ENCODE peak calls at places on chromosome 5, in ten cellular contexts. One of them, this sample, is unnamed.

GRCh38 chr5:149559712-149560111 is 8.5 kb upstream of the CSNK1A1 start:
- DNase-seq in prostate gland: no peak
- DNase-seq in heart right ventricle: no peak
- DNase-seq in H7: no peak
- DNase-seq in H1: no peak
- DNase-seq in AG04449: peak; percentile 58
- DNase-seq in AG04450: no peak
- DNase-seq in AG09309: peak; percentile 76
- DNase-seq in aorta: no peak
- DNase-seq in fibroblast of lung: peak; percentile 83
- DNase-seq in this sample: no peak

GRCh38 chr5:178199581-178200434 is 4.5 kb upstream of the HNRNPAB start:
- DNase-seq in heart right ventricle: no peak
- DNase-seq in H7: no peak
- DNase-seq in aorta: no peak
- DNase-seq in AG09309: no peak
- DNase-seq in AG04450: no peak
- DNase-seq in fibroblast of lung: no peak
- DNase-seq in prostate gland: peak; percentile 57
- DNase-seq in AG04449: no peak
- DNase-seq in H1: no peak
- DNase-seq in this sample: no peak

GRCh38 chr5:175748650-175749049 is 90.8 kb downstream of the HRH2 start:
- DNase-seq in heart right ventricle: no peak
- DNase-seq in aorta: no peak
- DNase-seq in AG04449: no peak
- DNase-seq in fibroblast of lung: no peak
- DNase-seq in prostate gland: no peak
- DNase-seq in H7: peak; percentile 2
- DNase-seq in H1: no peak
- DNase-seq in AG09309: no peak
- DNase-seq in AG04450: no peak
- DNase-seq in this sample: no peak

GRCh38 chr5:137022043-137022442 is 477.1 kb downstream of the SPOCK1 start:
- DNase-seq in AG09309: no peak
- DNase-seq in aorta: no peak
- DNase-seq in AG04449: no peak
- DNase-seq in prostate gland: no peak
- DNase-seq in H7: no peak
- DNase-seq in heart right ventricle: peak; percentile 22
- DNase-seq in H1: no peak
- DNase-seq in fibroblast of lung: no peak
- DNase-seq in AG04450: no peak
- DNase-seq in this sample: no peak

GRCh38 chr5:136768457-136768856 is 403.1 kb upstream of the TRPC7 start:
- DNase-seq in AG09309: no peak
- DNase-seq in H1: no peak
- DNase-seq in AG04449: no peak
- DNase-seq in H7: no peak
- DNase-seq in prostate gland: no peak
- DNase-seq in heart right ventricle: no peak
- DNase-seq in fibroblast of lung: no peak
- DNase-seq in aorta: no peak
- DNase-seq in AG04450: no peak
- DNase-seq in this sample: no peak

GRCh38 chr5:60287174-60287771 is 393.7 kb upstream of the PDE4D start:
- DNase-seq in H7: peak; percentile 48
- DNase-seq in fibroblast of lung: peak; percentile 53
- DNase-seq in AG04450: no peak
- DNase-seq in aorta: no peak
- DNase-seq in AG04449: no peak
- DNase-seq in AG09309: no peak
- DNase-seq in prostate gland: no peak
- DNase-seq in H1: peak; percentile 68
- DNase-seq in heart right ventricle: peak; percentile 19
- DNase-seq in this sample: no peak

GRCh38 chr5:126857472-126858410 is 80.8 kb downstream of the LMNB1 start:
- DNase-seq in H7: no peak
- DNase-seq in AG04449: peak; percentile 4
- DNase-seq in AG09309: no peak
- DNase-seq in fibroblast of lung: no peak
- DNase-seq in heart right ventricle: no peak
- DNase-seq in aorta: no peak
- DNase-seq in H1: peak; percentile 44
- DNase-seq in prostate gland: no peak
- DNase-seq in AG04450: no peak
- DNase-seq in this sample: no peak

GRCh38 chr5:369151-369939 is 47.8 kb downstream of the AHRR start:
- DNase-seq in aorta: peak; percentile 71
- DNase-seq in fibroblast of lung: peak; percentile 28
- DNase-seq in H7: peak; percentile 48
- DNase-seq in H1: peak; percentile 41
- DNase-seq in heart right ventricle: no peak
- DNase-seq in AG04450: no peak
- DNase-seq in prostate gland: peak; percentile 1
- DNase-seq in AG09309: no peak
- DNase-seq in AG04449: no peak
- DNase-seq in this sample: peak; percentile 70

GRCh38 chr5:52950686-52951085 is 38.5 kb upstream of the ITGA2 start:
- DNase-seq in AG09309: no peak
- DNase-seq in fibroblast of lung: no peak
- DNase-seq in aorta: no peak
- DNase-seq in AG04450: no peak
- DNase-seq in AG04449: no peak
- DNase-seq in heart right ventricle: no peak
- DNase-seq in prostate gland: peak; percentile 14
- DNase-seq in H1: no peak
- DNase-seq in H7: no peak
- DNase-seq in this sample: no peak

GRCh38 chr5:103375356-103375755 is 116.8 kb downstream of the MACIR start:
- DNase-seq in AG04450: peak; percentile 81
- DNase-seq in H7: no peak
- DNase-seq in aorta: no peak
- DNase-seq in AG04449: peak; percentile 65
- DNase-seq in fibroblast of lung: peak; percentile 86
- DNase-seq in prostate gland: no peak
- DNase-seq in H1: no peak
- DNase-seq in AG09309: peak; percentile 17
- DNase-seq in heart right ventricle: no peak
- DNase-seq in this sample: no peak

GRCh38 chr5:133482033-133482432 is 130.3 kb downstream of the FSTL4 start:
- DNase-seq in aorta: no peak
- DNase-seq in H7: no peak
- DNase-seq in AG09309: no peak
- DNase-seq in H1: no peak
- DNase-seq in fibroblast of lung: no peak
- DNase-seq in heart right ventricle: no peak
- DNase-seq in AG04449: no peak
- DNase-seq in AG04450: no peak
- DNase-seq in prostate gland: no peak
- DNase-seq in this sample: no peak

GRCh38 chr5:133480366-133480765 is 132.0 kb downstream of the FSTL4 start:
- DNase-seq in aorta: no peak
- DNase-seq in heart right ventricle: no peak
- DNase-seq in H1: no peak
- DNase-seq in prostate gland: no peak
- DNase-seq in AG09309: no peak
- DNase-seq in AG04450: no peak
- DNase-seq in fibroblast of lung: no peak
- DNase-seq in AG04449: no peak
- DNase-seq in H7: no peak
- DNase-seq in this sample: no peak

GRCh38 chr5:133480866-133481265 is 131.5 kb downstream of the FSTL4 start:
- DNase-seq in heart right ventricle: no peak
- DNase-seq in H7: no peak
- DNase-seq in AG04450: no peak
- DNase-seq in AG04449: no peak
- DNase-seq in prostate gland: no peak
- DNase-seq in AG09309: no peak
- DNase-seq in aorta: no peak
- DNase-seq in H1: no peak
- DNase-seq in fibroblast of lung: no peak
- DNase-seq in this sample: no peak

GRCh38 chr5:133485468-133485867 is 126.9 kb downstream of the FSTL4 start:
- DNase-seq in AG04450: no peak
- DNase-seq in heart right ventricle: no peak
- DNase-seq in aorta: no peak
- DNase-seq in H7: no peak
- DNase-seq in fibroblast of lung: no peak
- DNase-seq in H1: no peak
- DNase-seq in AG04449: no peak
- DNase-seq in prostate gland: no peak
- DNase-seq in AG09309: no peak
- DNase-seq in this sample: no peak

GRCh38 chr5:133483406-133484090 is 128.8 kb downstream of the FSTL4 start:
- DNase-seq in AG04450: no peak
- DNase-seq in heart right ventricle: peak; percentile 29
- DNase-seq in AG09309: no peak
- DNase-seq in H1: no peak
- DNase-seq in AG04449: no peak
- DNase-seq in H7: no peak
- DNase-seq in aorta: no peak
- DNase-seq in prostate gland: peak; percentile 49
- DNase-seq in fibroblast of lung: no peak
- DNase-seq in this sample: no peak
- H3K4me3 ChIP-seq in AG04450: no peak overlapping the region
- H3K4me3 ChIP-seq in heart right ventricle: no peak overlapping the region
- H3K4me3 ChIP-seq in AG09309: no peak overlapping the region
- H3K4me3 ChIP-seq in H1: no peak overlapping the region
- H3K4me3 ChIP-seq in AG04449: no peak overlapping the region
- H3K4me3 ChIP-seq in H7: no peak overlapping the region
- H3K4me3 ChIP-seq in aorta: no peak overlapping the region
- H3K4me3 ChIP-seq in prostate gland: no peak overlapping the region
- H3K4me3 ChIP-seq in fibroblast of lung: no peak overlapping the region
- H3K4me3 ChIP-seq in this sample: no peak overlapping the region

DNA sequence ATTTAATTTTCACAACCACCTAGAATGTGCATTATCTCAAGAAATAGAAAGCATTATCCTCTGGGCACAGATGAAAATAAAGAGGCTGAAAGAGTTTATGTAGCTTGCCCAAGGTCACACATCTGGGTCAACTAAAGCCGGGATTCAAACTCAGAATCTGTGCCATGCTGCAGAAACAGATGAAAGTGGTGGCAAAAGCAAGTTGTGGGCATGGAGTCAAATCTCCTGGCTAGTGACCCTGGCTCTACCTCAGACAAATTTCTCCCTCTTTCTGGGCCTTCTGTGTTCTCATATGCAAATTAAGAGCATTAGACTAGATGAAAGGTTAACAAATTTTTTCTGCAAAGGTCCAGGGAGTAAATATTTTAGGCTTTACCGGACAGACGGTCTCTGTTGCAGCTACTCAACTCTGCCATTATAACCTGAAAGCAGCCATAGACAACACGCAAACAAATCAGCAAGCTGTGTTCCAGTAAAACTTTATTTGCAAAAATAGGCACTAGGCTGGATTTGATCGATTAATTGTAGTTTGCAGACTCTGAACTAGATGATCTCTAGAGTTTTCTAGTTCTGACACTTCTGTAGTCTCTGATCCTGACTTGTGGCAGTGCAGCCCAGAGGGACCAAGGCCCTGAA is 6.0 kb upstream of the ADRA1B start:
- DNase-seq in prostate gland: no peak
- DNase-seq in H1: no peak
- DNase-seq in H7: no peak
- DNase-seq in AG04449: no peak
- DNase-seq in aorta: no peak
- DNase-seq in AG09309: no peak
- DNase-seq in AG04450: no peak
- DNase-seq in heart right ventricle: no peak
- DNase-seq in fibroblast of lung: no peak
- DNase-seq in this sample: no peak
- H3K4me3 ChIP-seq in prostate gland: no peak overlapping the region
- H3K4me3 ChIP-seq in H1: no peak overlapping the region
- H3K4me3 ChIP-seq in H7: no peak overlapping the region
- H3K4me3 ChIP-seq in AG04449: no peak overlapping the region
- H3K4me3 ChIP-seq in aorta: no peak overlapping the region
- H3K4me3 ChIP-seq in AG09309: no peak overlapping the region
- H3K4me3 ChIP-seq in AG04450: no peak overlapping the region
- H3K4me3 ChIP-seq in heart right ventricle: no peak overlapping the region
- H3K4me3 ChIP-seq in fibroblast of lung: no peak overlapping the region
- H3K4me3 ChIP-seq in this sample: no peak overlapping the region

DNA sequence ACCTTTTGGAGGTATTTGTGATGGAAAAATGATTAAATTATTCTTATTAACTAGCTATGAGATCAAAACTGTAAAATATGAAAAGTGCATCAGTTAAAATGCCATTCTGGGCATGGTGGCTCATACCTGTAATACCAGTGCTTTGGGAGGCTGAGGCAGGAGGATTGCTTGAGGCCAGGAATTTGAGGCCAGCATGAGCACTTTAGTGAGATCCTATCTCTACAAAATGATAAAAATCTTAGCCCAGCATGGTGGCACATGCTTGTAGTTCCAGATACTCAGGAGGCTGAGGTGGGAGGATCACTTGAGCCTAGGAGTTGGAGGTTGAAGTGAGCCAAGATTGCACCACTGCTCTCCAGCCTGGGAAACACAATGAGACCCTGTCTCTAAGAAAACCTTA is 252.5 kb upstream of the SEMA6A start:
- DNase-seq in H1: no peak
- DNase-seq in H7: no peak
- DNase-seq in heart right ventricle: no peak
- DNase-seq in AG04449: no peak
- DNase-seq in aorta: no peak
- DNase-seq in AG04450: no peak
- DNase-seq in fibroblast of lung: no peak
- DNase-seq in AG09309: no peak
- DNase-seq in prostate gland: no peak
- DNase-seq in this sample: no peak
- H3K4me3 ChIP-seq in H1: no peak overlapping the region
- H3K4me3 ChIP-seq in H7: no peak overlapping the region
- H3K4me3 ChIP-seq in heart right ventricle: no peak overlapping the region
- H3K4me3 ChIP-seq in AG04449: no peak overlapping the region
- H3K4me3 ChIP-seq in aorta: no peak overlapping the region
- H3K4me3 ChIP-seq in AG04450: no peak overlapping the region
- H3K4me3 ChIP-seq in fibroblast of lung: no peak overlapping the region
- H3K4me3 ChIP-seq in AG09309: no peak overlapping the region
- H3K4me3 ChIP-seq in prostate gland: no peak overlapping the region
- H3K4me3 ChIP-seq in this sample: no peak overlapping the region

DNA sequence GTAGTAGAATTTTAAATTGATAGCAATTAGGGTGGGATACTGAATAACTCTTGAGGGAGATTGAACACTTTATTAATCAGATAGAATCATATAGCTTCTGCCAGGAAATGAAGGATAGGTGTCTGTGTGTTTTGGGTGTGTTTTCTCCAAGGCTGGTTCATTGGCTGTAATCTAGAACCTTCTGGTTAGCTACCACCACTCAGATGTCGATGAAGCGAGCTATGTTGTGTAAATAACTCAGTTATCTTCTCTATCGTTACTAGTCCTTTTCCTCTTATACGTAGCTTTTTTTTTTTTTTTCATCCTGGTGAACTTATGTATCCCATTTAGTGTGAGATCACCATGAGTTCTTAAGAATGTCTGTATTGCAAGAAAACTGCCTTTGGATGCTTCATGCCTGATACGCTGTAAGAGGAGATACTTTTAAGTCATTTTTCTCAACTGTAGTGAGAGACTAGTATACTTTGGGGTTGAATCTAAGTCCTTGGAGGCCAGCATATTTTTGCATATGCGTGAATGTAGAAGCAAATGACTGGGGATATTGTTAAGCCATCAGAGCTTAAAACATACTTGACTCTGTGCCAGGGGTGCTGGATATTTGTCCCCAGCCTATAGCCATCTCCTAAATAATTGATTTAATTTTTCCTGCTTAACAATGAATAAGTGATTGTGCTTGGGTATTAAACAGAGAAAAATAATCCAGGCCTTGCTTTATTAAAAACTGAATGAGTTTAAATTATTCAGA is 2.2 kb downstream of the TNFAIP8 start:
- DNase-seq in prostate gland: no peak
- DNase-seq in AG04449: no peak
- DNase-seq in AG09309: no peak
- DNase-seq in H7: no peak
- DNase-seq in AG04450: no peak
- DNase-seq in H1: no peak
- DNase-seq in fibroblast of lung: no peak
- DNase-seq in aorta: no peak
- DNase-seq in heart right ventricle: no peak
- DNase-seq in this sample: no peak
- H3K4me3 ChIP-seq in prostate gland: no peak overlapping the region
- H3K4me3 ChIP-seq in AG04449: peak overlapping the region; percentile 69
- H3K4me3 ChIP-seq in AG09309: no peak overlapping the region
- H3K4me3 ChIP-seq in H7: no peak overlapping the region
- H3K4me3 ChIP-seq in AG04450: peak overlapping the region; percentile 82
- H3K4me3 ChIP-seq in H1: no peak overlapping the region
- H3K4me3 ChIP-seq in fibroblast of lung: peak overlapping the region; percentile 69
- H3K4me3 ChIP-seq in aorta: no peak overlapping the region
- H3K4me3 ChIP-seq in heart right ventricle: no peak overlapping the region
- H3K4me3 ChIP-seq in this sample: peak overlapping the region; percentile 76